ENCODE peak calls at places on chromosome 6, in six cellular contexts. J is retina, C is NCI-H345, T is germinal center, W is PC-3, A is T-helper 1 cell. F is an unnamed sample.

GRCh38 chr6:111428803-111429202 is 54.2 kb downstream of the REV3L start:
- DNase-seq in J (no peak), C (no peak), T (no peak), W (no peak), A (no peak), F (no peak)

GRCh38 chr6:167676000-167676665 is 150.6 kb upstream of the AFDN start:
- DNase-seq in J (peak), C (no peak), T (no peak), W (no peak), A (no peak), F (no peak)

GRCh38 chr6:88840806-88841539 is 122.4 kb downstream of the RNGTT start:
- DNase-seq in J (no peak), C (no peak), T (no peak), W (no peak), A (no peak), F (no peak)

GRCh38 chr6:110822248-110822647 is 7.0 kb upstream of the CDK19 start:
- DNase-seq in J (no peak), C (no peak), T (no peak), W (no peak), A (no peak), F (no peak)

GRCh38 chr6:115514656-115515055 is 546.0 kb downstream of the FRK start:
- DNase-seq in J (no peak), C (no peak), T (no peak), W (no peak), A (no peak), F (no peak)

GRCh38 chr6:116096979-116097816 is 3.5 kb upstream of the NT5DC1 start:
- DNase-seq in J (no peak), C (no peak), T (no peak), W (peak), A (no peak), F (no peak)

GRCh38 chr6:110646419-110646698 is 168.9 kb downstream of the CDK19 start:
- DNase-seq in J (no peak), C (no peak), T (no peak), W (no peak), A (no peak), F (no peak)

GRCh38 chr6:108698593-108699289 is 138.0 kb downstream of the FOXO3 start:
- DNase-seq in J (no peak), C (no peak), T (no peak), W (no peak), A (no peak), F (no peak)

GRCh38 chr6:164035912-164036485 is 621.5 kb downstream of the QKI start:
- DNase-seq in J (no peak), C (peak), T (no peak), W (peak), A (no peak), F (no peak)

GRCh38 chr6:29925341-29926080 is 16.8 kb upstream of the HLA-A start:
- DNase-seq in J (no peak), C (no peak), T (no peak), W (no peak), A (no peak), F (no peak)